ENCODE peak calls at places on chromosomes 7 and 10, in six cellular contexts. Z is brain pericyte, S is cardiac fibroblast, N is adrenal gland, E is NCI-H187, P is germinal center. H is an unnamed sample.

GRCh38 chr7:38169862-38170261 is 8.2 kb upstream of the STARD3NL start:
- DNase-seq in N (no peak), E (no peak), S (peak), P (no peak), Z (peak), H (peak)

GRCh38 chr7:19713676-19714075 is 4.8 kb upstream of the POLR1F start:
- DNase-seq in P (peak), N (peak), Z (no peak), E (no peak), S (peak), H (peak)

GRCh38 chr7:28940741-28941385 is 17.3 kb downstream of the TRIL start:
- DNase-seq in N (no peak), S (no peak), P (no peak), E (no peak), Z (no peak), H (no peak)

GRCh38 chr10:45375716-45376231 is 1.8 kb downstream of the ALOX5 start:
- DNase-seq in N (no peak), P (peak), Z (no peak), S (no peak), E (no peak), H (no peak)

GRCh38 chr7:29976673-29977072 is 12.9 kb downstream of the SCRN1 start:
- DNase-seq in E (no peak), P (no peak), Z (no peak), N (no peak), S (peak), H (no peak)

GRCh38 chr10:102347236-102347828 is 48.2 kb upstream of the NFKB2 start:
- DNase-seq in E (no peak), N (peak), P (no peak), S (peak), Z (no peak), H (peak)

GRCh38 chr10:51389415-51390342 is 309.7 kb downstream of the CSTF2T start:
- DNase-seq in P (peak), N (no peak), E (no peak), Z (no peak), S (peak), H (peak)

GRCh38 chr7:106260136-106260561 is 24.6 kb downstream of the NAMPT start:
- DNase-seq in S (no peak), N (no peak), P (no peak), E (no peak), Z (no peak), H (peak)

GRCh38 chr10:2981361-2981801 is 86.0 kb upstream of the PFKP start:
- DNase-seq in Z (no peak), P (no peak), S (no peak), N (no peak), E (no peak), H (peak)

GRCh38 chr10:93873427-93874115 is 20.2 kb upstream of the SLC35G1 start:
- DNase-seq in E (no peak), N (no peak), S (peak), P (no peak), Z (no peak), H (no peak)

GRCh38 chr10:550665-551460 is 138.6 kb downstream of the DIP2C start:
- DNase-seq in P (no peak), E (no peak), S (no peak), N (no peak), Z (no peak), H (no peak)

GRCh38 chr10:61662794-61663259 is at the start of gene CABCOCO1:
- DNase-seq in S (peak), P (no peak), Z (no peak), E (no peak), N (peak), H (peak)

GRCh38 chr10:115164220-115164619 is 71.1 kb downstream of the ATRNL1 start:
- DNase-seq in E (no peak), S (no peak), P (no peak), Z (no peak), N (no peak), H (no peak)

GRCh38 chr7:46191776-46192175 is 270.7 kb upstream of the IGFBP3 start:
- DNase-seq in P (no peak), S (no peak), E (no peak), N (no peak), Z (no peak), H (no peak)

GRCh38 chr10:12617205-12618175 is 268.1 kb downstream of the CAMK1D start:
- DNase-seq in Z (no peak), E (no peak), S (no peak), N (no peak), P (no peak), H (no peak)

GRCh38 chr10:124106241-124106905 is 13.0 kb upstream of the CHST15 start:
- DNase-seq in S (peak), N (peak), E (no peak), P (peak), Z (no peak), H (peak)

GRCh38 chr7:138512092-138512858 is 52.2 kb downstream of the TRIM24 start:
- DNase-seq in E (no peak), P (no peak), Z (no peak), S (no peak), N (no peak), H (no peak)

GRCh38 chr10:73577788-73578187 is 13.4 kb downstream of the USP54 start:
- DNase-seq in P (no peak), Z (no peak), E (no peak), N (no peak), S (peak), H (no peak)

GRCh38 chr10:118924493-118924892 is 105.0 kb upstream of the NANOS1 start:
- DNase-seq in P (no peak), N (no peak), S (no peak), Z (no peak), E (no peak), H (no peak)

GRCh38 chr10:78404296-78404695 is 370.6 kb downstream of the RPS24 start:
- DNase-seq in Z (no peak), N (no peak), S (no peak), P (no peak), E (no peak), H (no peak)

GRCh38 chr7:1946025-1946424 is 275.9 kb downstream of the ELFN1 start:
- DNase-seq in S (no peak), E (no peak), N (no peak), Z (no peak), P (no peak), H (no peak)

GRCh38 chr7:106604303-106604918 is 56.5 kb downstream of the CCDC71L start:
- DNase-seq in E (no peak), P (no peak), N (no peak), S (no peak), Z (no peak), H (no peak)

GRCh38 chr10:51937313-51937712 is 237.9 kb upstream of the CSTF2T start:
- DNase-seq in N (no peak), E (no peak), S (peak), Z (no peak), P (no peak), H (no peak)

GRCh38 chr10:131786756-131787605 is 113.8 kb upstream of the PPP2R2D start:
- DNase-seq in S (peak), P (no peak), E (peak), Z (no peak), N (peak), H (peak)